ENCODE peak calls at places on chromosomes 5 and 9, in nine cellular contexts. Q, J, T, I, O, D, R, U and C are unnamed samples.

GRCh38 chr9:131608469-131609115 is 63.3 kb downstream of the PRRT1B start:
- DNase-seq in Q (no peak), J (no peak), T (peak; percentile 71), I (peak; percentile 88), O (peak; percentile 98), D (peak; percentile 70), R (no peak), U (peak; percentile 74), C (no peak)

GRCh38 chr5:52705720-52706119 is 82.0 kb upstream of the ITGA1 start:
- DNase-seq in Q (no peak), J (no peak), T (no peak), I (no peak), O (no peak), D (no peak), R (no peak), U (no peak), C (no peak)

GRCh38 chr5:107112207-107112606 is 558.5 kb downstream of the EFNA5 start:
- DNase-seq in Q (no peak), J (no peak), T (no peak), I (no peak), O (no peak), D (no peak), R (no peak), U (no peak), C (no peak)

GRCh38 chr5:154138701-154139100 is 51.8 kb upstream of the GALNT10 start:
- DNase-seq in Q (no peak), J (no peak), T (no peak), I (peak; percentile 79), O (no peak), D (no peak), R (no peak), U (no peak), C (no peak)

GRCh38 chr5:133381571-133382365 is 230.6 kb downstream of the FSTL4 start:
- DNase-seq in Q (no peak), J (no peak), T (no peak), I (no peak), O (no peak), D (no peak), R (no peak), U (no peak), C (no peak)

GRCh38 chr5:19615661-19616060 is 372.3 kb downstream of the CDH18 start:
- DNase-seq in Q (no peak), J (no peak), T (no peak), I (no peak), O (no peak), D (no peak), R (no peak), U (no peak), C (no peak)

GRCh38 chr9:126682113-126682810 is 68.5 kb downstream of the LMX1B start:
- DNase-seq in Q (no peak), J (no peak), T (no peak), I (no peak), O (no peak), D (no peak), R (no peak), U (no peak), C (no peak)

GRCh38 chr9:32701321-32702022 is 66.0 kb upstream of the TAF1L start:
- DNase-seq in Q (no peak), J (no peak), T (no peak), I (no peak), O (no peak), D (no peak), R (no peak), U (no peak), C (no peak)

GRCh38 chr5:171868236-171868635 is 82.6 kb downstream of the SMIM23 start:
- DNase-seq in Q (no peak), J (no peak), T (no peak), I (no peak), O (no peak), D (no peak), R (no peak), U (no peak), C (no peak)

GRCh38 chr5:133391349-133392136 is 220.8 kb downstream of the FSTL4 start:
- DNase-seq in Q (no peak), J (no peak), T (no peak), I (no peak), O (no peak), D (no peak), R (no peak), U (no peak), C (no peak)

GRCh38 chr5:96079075-96079474 is 117.4 kb upstream of the ELL2 start:
- DNase-seq in Q (no peak), J (no peak), T (peak; percentile 68), I (no peak), O (peak; percentile 92), D (peak; percentile 78), R (no peak), U (no peak), C (no peak)

GRCh38 chr5:7541898-7542297 is 146.0 kb downstream of the ADCY2 start:
- DNase-seq in Q (no peak), J (no peak), T (no peak), I (no peak), O (no peak), D (no peak), R (no peak), U (no peak), C (no peak)

GRCh38 chr5:151741678-151742423 is 16.6 kb downstream of the ATOX1 start:
- DNase-seq in Q (no peak), J (no peak), T (no peak), I (no peak), O (peak; percentile 78), D (no peak), R (no peak), U (no peak), C (no peak)

GRCh38 chr9:6680797-6681146 is 35.2 kb upstream of the GLDC start:
- DNase-seq in Q (no peak), J (peak; percentile 73), T (no peak), I (peak; percentile 75), O (peak; percentile 10), D (no peak), R (peak; percentile 61), U (no peak), C (no peak)